ENCODE peak calls at places on chromosome 11, in seven cellular contexts. M, N, K, Z, C, E and R are unnamed samples. For H3K4me1, the result is how much of the 10 kb centered on the place peaks cover.

GRCh38 chr11:22317656-22318055 is 20.5 kb upstream of the SLC17A6 start:
- DNase-seq in M (no peak), N (no peak), K (no peak), Z (no peak), C (no peak), E (no peak), R (no peak)

GRCh38 chr11:119169272-119169719 is 771 bp downstream of the NLRX1 start:
- DNase-seq in M (peak), N (peak), K (peak), Z (no peak), C (peak), E (peak), R (peak)

GRCh38 chr11:96905663-96906062 is 515.9 kb downstream of the JRKL start:
- DNase-seq in M (no peak), N (no peak), K (no peak), Z (no peak), C (no peak), E (no peak), R (no peak)

GRCh38 chr11:62543680-62544444 is 2.7 kb downstream of the AHNAK start:
- DNase-seq in M (peak), N (peak), K (peak), Z (no peak), C (no peak), E (no peak), R (no peak)

GRCh38 chr11:77158041-77158695 is 30.1 kb downstream of the MYO7A start:
- DNase-seq in M (no peak), N (no peak), K (no peak), Z (no peak), C (no peak), E (no peak), R (no peak)

GRCh38 chr11:44368886-44369285 is 58.9 kb upstream of the ALX4 start:
- DNase-seq in M (no peak), N (no peak), K (no peak), Z (no peak), C (no peak), E (no peak), R (no peak)

GRCh38 chr11:108616549-108616948 is 23.0 kb upstream of the EXPH5 start:
- DNase-seq in M (no peak), N (no peak), K (peak), Z (no peak), C (no peak), E (no peak), R (no peak)

GRCh38 chr11:65279713-65280459 is 18.1 kb downstream of the POLA2 start:
- DNase-seq in M (no peak), N (no peak), K (peak), Z (peak), C (no peak), E (peak), R (peak)

GRCh38 chr11:83241291-83241946 is 44.7 kb downstream of the CCDC90B start:
- DNase-seq in M (peak), N (no peak), K (peak), Z (peak), C (peak), E (peak), R (peak)

GRCh38 chr11:7941141-7941540 is 367 bp downstream of the OR10A3 start:
- DNase-seq in M (no peak), N (no peak), K (no peak), Z (no peak), C (no peak), E (no peak), R (no peak)

GRCh38 chr11:32586576-32587190 is 3.1 kb downstream of the EIF3M start:
- DNase-seq in M (no peak), N (no peak), K (peak), Z (no peak), C (no peak), E (no peak), R (peak)

GRCh38 chr11:7639643-7640025 is 33.7 kb downstream of the CYB5R2 start:
- DNase-seq in M (no peak), N (no peak), K (no peak), Z (no peak), C (no peak), E (no peak), R (no peak)

GRCh38 chr11:78941226-78941851 is 366.7 kb upstream of the NARS2 start:
- DNase-seq in M (no peak), N (no peak), K (no peak), Z (no peak), C (no peak), E (no peak), R (no peak)

GRCh38 chr11:65382036-65382803 is at the start of gene SLC25A45:
- DNase-seq in M (peak), N (peak), K (peak), Z (peak), C (no peak), E (peak), R (peak)

GRCh38 chr11:62398011-62398994 is 20.5 kb upstream of the SCGB1A1 start:
- DNase-seq in M (no peak), N (no peak), K (peak), Z (peak), C (no peak), E (peak), R (peak)

GRCh38 chr11:112899235-112899634 is 62.0 kb upstream of the NCAM1 start:
- DNase-seq in M (peak), N (no peak), K (no peak), Z (no peak), C (no peak), E (no peak), R (no peak)

GRCh38 chr11:12200359-12201015 is 90.1 kb downstream of the MICAL2 start:
- DNase-seq in M (peak), N (peak), K (peak), Z (peak), C (no peak), E (peak), R (no peak)

GRCh38 chr11:106706355-106706754 is 311.9 kb downstream of the GUCY1A2 start:
- DNase-seq in M (no peak), N (no peak), K (peak), Z (no peak), C (no peak), E (no peak), R (no peak)

GRCh38 chr11:132941024-132941646 is 591.2 kb downstream of the OPCML start:
- DNase-seq in M (no peak), N (no peak), K (peak), Z (no peak), C (peak), E (peak), R (peak)

GRCh38 chr11:65078151-65078550 is 5.7 kb downstream of the CDCA5 start:
- DNase-seq in M (no peak), N (no peak), K (peak), Z (no peak), C (no peak), E (no peak), R (peak)

GRCh38 chr11:33377852-33378385 is 120.7 kb downstream of the HIPK3 start:
- DNase-seq in M (no peak), N (no peak), K (peak), Z (no peak), C (no peak), E (no peak), R (no peak)

GRCh38 chr11:121757480-121758125 is 304.8 kb upstream of the SORL1-AS1 start:
- DNase-seq in M (no peak), N (no peak), K (peak), Z (no peak), C (no peak), E (no peak), R (no peak)

GRCh38 chr11:66391322-66391721 is 19.8 kb upstream of the SLC29A2 start:
- DNase-seq in M (no peak), N (no peak), K (no peak), Z (no peak), C (no peak), E (no peak), R (no peak)
- H3K4me1 ChIP-seq in M (under half), N (under half), K (under half), Z (under half), C (under half), E (under half), R (under half)

GRCh38 chr11:120386318-120386717 is 50.1 kb downstream of the ARHGEF12 start:
- DNase-seq in M (no peak), N (no peak), K (no peak), Z (no peak), C (no peak), E (no peak), R (no peak)
- H3K4me1 ChIP-seq in M (under half), N (half or more), K (under half), Z (under half), C (under half), E (half or more), R (half or more)

GRCh38 chr11:94775576-94776327 is 7.6 kb downstream of the AMOTL1 start:
- DNase-seq in M (no peak), N (no peak), K (no peak), Z (no peak), C (no peak), E (no peak), R (no peak)
- H3K4me1 ChIP-seq in M (under half), N (half or more), K (under half), Z (under half), C (under half), E (under half), R (under half)

DNA sequence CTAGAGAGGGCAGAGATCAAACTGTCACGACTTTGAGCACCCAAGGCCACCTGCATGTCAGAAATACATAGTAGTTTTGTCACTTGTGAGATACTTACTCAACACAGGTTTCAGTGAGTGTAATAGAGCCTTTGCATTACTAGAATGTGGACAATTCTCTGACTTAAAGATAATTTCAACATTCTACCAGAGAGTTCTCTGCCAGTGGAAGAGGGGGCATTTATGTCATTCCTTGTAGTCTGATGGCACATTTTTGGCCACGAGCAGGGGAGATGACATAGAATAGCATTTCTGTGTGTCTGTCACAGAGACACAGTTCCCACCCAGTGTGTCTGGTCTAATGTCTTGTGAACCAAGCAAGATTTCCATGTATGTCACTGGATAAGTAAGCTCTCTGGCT is 112.5 kb downstream of the DBX1 start:
- DNase-seq in M (no peak), N (no peak), K (no peak), Z (no peak), C (no peak), E (no peak), R (no peak)
- H3K4me1 ChIP-seq in M (under half), N (half or more), K (under half), Z (under half), C (under half), E (half or more), R (under half)